ENCODE peak calls at places on chromosomes 4 and X, in seven cellular contexts. W is OCI-LY7, G is choroid plexus epithelial cell, X is heart right ventricle, T is heart left ventricle, H is kidney epithelial cell, I is lower leg skin. V is an unnamed sample.

GRCh38 chr4:186258216-186258811 is 7.7 kb upstream of the F11 start:
- DNase-seq in G (no peak), W (no peak), H (no peak), I (no peak), X (no peak), T (no peak), V (no peak)

GRCh38 chr4:145639281-145639680 is 20.1 kb downstream of the MMAA start:
- DNase-seq in G (no peak), I (no peak), T (no peak), W (no peak), X (no peak), H (no peak), V (no peak)

GRCh38 chr4:61202100-61202637 is 2.0 kb downstream of the ADGRL3 start:
- DNase-seq in T (peak), W (no peak), H (no peak), G (peak), I (no peak), X (peak), V (peak)

GRCh38 chrX:49171752-49172279 is at the start of gene PLP2:
- DNase-seq in T (no peak), H (no peak), I (no peak), X (peak), G (peak), W (peak), V (peak)

GRCh38 chr4:116953947-116954346 is 131.4 kb downstream of the TRAM1L1 start:
- DNase-seq in T (no peak), G (no peak), H (no peak), W (no peak), I (no peak), X (no peak), V (no peak)

GRCh38 chr4:36414248-36414647 is 132.8 kb downstream of the DTHD1 start:
- DNase-seq in W (peak), H (no peak), X (no peak), T (no peak), I (no peak), G (no peak), V (peak)

GRCh38 chr4:24857996-24858395 is 54.8 kb downstream of the CCDC149 start:
- DNase-seq in G (peak), T (peak), I (no peak), X (no peak), W (no peak), H (no peak), V (peak)

GRCh38 chr4:123588631-123589223 is 192.1 kb downstream of the SPRY1 start:
- DNase-seq in H (peak), W (no peak), I (no peak), X (no peak), T (peak), G (no peak), V (peak)

GRCh38 chrX:30822068-30822671 is 66.9 kb downstream of the TAB3 start:
- DNase-seq in X (no peak), G (peak), I (no peak), W (peak), T (no peak), H (no peak), V (peak)

GRCh38 chr4:42397635-42398447 is 553 bp downstream of the SHISA3 start:
- DNase-seq in X (peak), H (no peak), W (peak), G (no peak), T (no peak), I (no peak), V (peak)

GRCh38 chr4:55545133-55545532 is 1.6 kb downstream of the CLOCK start:
- DNase-seq in H (no peak), T (no peak), W (no peak), I (no peak), G (peak), X (no peak), V (peak)

GRCh38 chr4:185541251-185541671 is 6.0 kb upstream of the PDLIM3 start:
- DNase-seq in G (no peak), T (peak), H (no peak), X (peak), W (no peak), I (no peak), V (peak)

GRCh38 chrX:54561622-54562021 is 31.6 kb downstream of the GNL3L start:
- DNase-seq in H (no peak), T (no peak), X (no peak), G (no peak), I (no peak), W (no peak), V (no peak)

GRCh38 chr4:17812125-17812524 is 1.3 kb downstream of the NCAPG start:
- DNase-seq in X (no peak), W (peak), I (no peak), T (no peak), G (no peak), H (no peak), V (no peak)
- H3K4me3 ChIP-seq in X (no peak), W (peak), I (no peak), T (no peak), G (peak), H (peak), V (peak)

DNA sequence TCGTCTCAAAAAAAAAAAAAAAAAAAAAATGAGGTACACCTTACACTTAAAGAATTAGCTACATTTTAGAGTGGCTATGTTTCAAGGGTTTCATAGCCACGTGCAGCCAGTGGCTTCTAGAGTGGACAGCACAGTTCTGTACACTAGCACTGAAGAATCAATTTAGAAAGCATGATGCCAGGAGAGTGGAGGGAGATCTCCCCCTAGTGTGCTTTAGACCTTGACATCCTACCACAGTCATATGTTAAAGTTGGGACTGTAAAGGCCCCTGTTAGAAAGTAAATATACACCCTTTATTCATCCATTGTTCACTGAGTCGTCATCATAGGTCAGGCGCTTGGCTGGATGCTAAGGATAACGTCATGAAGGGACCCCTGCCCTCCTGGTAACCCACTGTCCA is 179.4 kb downstream of the QDPR start:
- DNase-seq in T (no peak), G (no peak), H (no peak), I (no peak), X (no peak), W (no peak), V (no peak)
- TF ChIP-seq CTCF in T (no peak), G (peak), H (no peak), I (no peak), X (no peak), W (peak), V (peak)

GRCh38 chrX:137566746-137567473 is 983 bp downstream of the ZIC3 start:
- DNase-seq in I (no peak), W (no peak), T (no peak), H (no peak), G (peak), X (no peak), V (no peak)
- H3K4me3 ChIP-seq in I (no peak), W (no peak), T (peak), H (no peak), G (peak), X (no peak), V (no peak)

GRCh38 chrX:155662297-155662696 is 49.5 kb upstream of the TMLHE start:
- DNase-seq in X (no peak), G (peak), W (no peak), T (no peak), I (no peak), H (no peak), V (peak)
- TF ChIP-seq CTCF in X (peak), G (peak), W (peak), T (no peak), I (no peak), H (peak), V (peak)

DNA sequence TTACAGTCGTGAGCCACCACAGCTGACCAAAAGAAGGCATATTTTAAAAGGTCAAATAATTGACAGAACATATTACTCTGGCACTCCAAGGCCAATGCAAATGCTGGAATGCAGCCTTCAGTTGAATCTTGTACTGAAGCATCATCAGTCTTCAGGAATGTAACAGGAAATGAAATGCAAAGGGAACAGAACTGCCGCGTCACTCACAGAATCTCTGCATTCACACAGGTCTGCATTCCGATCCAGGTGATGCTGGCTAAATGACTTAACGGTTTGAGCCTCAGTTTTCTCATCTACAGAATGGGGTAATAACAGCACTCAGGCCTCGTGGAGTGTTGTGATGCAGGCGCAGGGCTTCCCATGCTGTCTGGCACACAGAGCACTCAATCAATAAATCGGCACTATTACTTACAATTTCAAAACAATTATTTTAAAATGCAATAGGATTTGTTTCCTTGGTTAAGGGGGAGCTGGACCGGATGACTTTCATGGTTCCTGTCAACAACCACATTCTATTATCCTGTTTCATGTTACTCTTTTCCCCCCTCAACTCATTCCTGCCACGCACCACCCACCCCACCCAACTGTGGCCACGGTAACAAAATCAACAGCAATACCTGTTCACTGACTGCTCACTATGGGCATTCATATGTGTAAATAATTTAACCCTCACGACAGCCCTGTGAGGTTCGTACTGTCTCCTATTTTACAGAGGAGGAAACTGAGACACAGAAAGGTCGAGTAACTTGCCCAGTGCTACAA is 32.5 kb downstream of the IGFBP7 start:
- DNase-seq in T (no peak), H (no peak), X (no peak), W (no peak), I (no peak), G (peak), V (peak)
- H3K4me3 ChIP-seq in T (no peak), H (peak), X (no peak), W (no peak), I (no peak), G (no peak), V (no peak)